ENCODE peak calls at places on chromosomes 12 and 14, in eight cellular contexts. R is stimulated activated effector memory CD8-positive, alpha-beta T cell treated with anti-CD3 and anti-CD28 coated beads, Interleukin-12 subunit alpha, Interleukin-12 subunit beta, amount 100 ng/mL, for 72 hours; C is neuronal stem cell; I is activated CD8-positive, alpha-beta T cell treated with anti-CD3 and anti-CD28 coated beads, Interleukin-2, amount 10 ng/mL, durations not matched to agents 7 days and 5 days; G is GM23248; V is stimulated activated CD4-positive, alpha-beta T cell treated with anti-CD3 and anti-CD28 coated beads, Interleukin-4, amount 100 ng/mL, for 1 hour; M is AML-193; W is activated T-cell treated with anti-CD3 and anti-CD28 coated beads, Interleukin-2, amount 50 U/mL, for 48 hours. F is an unnamed sample.

GRCh38 chr12:117096643-117097042 is 2.6 kb downstream of the TESC start:
- DNase-seq in R (no peak), C (no peak), I (no peak), G (no peak), V (no peak), M (no peak), W (no peak), F (no peak)

GRCh38 chr14:97295108-97295710 is 498.0 kb downstream of the VRK1 start:
- DNase-seq in R (no peak), C (no peak), I (no peak), G (no peak), V (no peak), M (no peak), W (no peak), F (no peak)

GRCh38 chr12:116528498-116528897 is 30.7 kb upstream of the MAP1LC3B2 start:
- DNase-seq in R (no peak), C (no peak), I (no peak), G (peak), V (no peak), M (no peak), W (no peak), F (peak)

GRCh38 chr14:101560534-101561113 is 671 bp upstream of the DIO3 start:
- DNase-seq in R (no peak), C (no peak), I (no peak), G (no peak), V (no peak), M (no peak), W (no peak), F (no peak)

GRCh38 chr14:89442280-89442679 is 25.2 kb upstream of the FOXN3 start:
- DNase-seq in R (no peak), C (no peak), I (no peak), G (no peak), V (no peak), M (no peak), W (no peak), F (no peak)

GRCh38 chr14:65103150-65103760 is 938 bp upstream of the MAX start:
- DNase-seq in R (no peak), C (no peak), I (peak), G (peak), V (peak), M (no peak), W (no peak), F (peak)

GRCh38 chr12:19234991-19235876 is 105.7 kb downstream of the PLEKHA5 start:
- DNase-seq in R (no peak), C (no peak), I (no peak), G (peak), V (no peak), M (no peak), W (no peak), F (peak)

GRCh38 chr12:117144599-117144998 is 45.4 kb upstream of the TESC start:
- DNase-seq in R (no peak), C (no peak), I (no peak), G (no peak), V (no peak), M (no peak), W (no peak), F (no peak)

GRCh38 chr14:89058707-89059106 is 234.3 kb downstream of the TTC8 start:
- DNase-seq in R (no peak), C (no peak), I (no peak), G (no peak), V (no peak), M (no peak), W (no peak), F (no peak)

F was measured in fibroblast of mammary gland.